ENCODE peak calls at places on chromosomes 7 and 10, in seven cellular contexts. One of them, this sample, is unnamed.

GRCh38 chr10:24299587-24300258 is 90.8 kb downstream of the KIAA1217 start:
- DNase-seq in fibroblast of the aortic adventitia: peak
- DNase-seq in fibroblast of villous mesenchyme: no peak
- DNase-seq in lung: no peak
- DNase-seq in colonic mucosa: no peak
- DNase-seq in GM13977: no peak
- DNase-seq in cardiac muscle cell: peak
- DNase-seq in this sample: no peak

GRCh38 chr10:34076443-34076842 is 738.7 kb downstream of the PARD3 start:
- DNase-seq in lung: no peak
- DNase-seq in cardiac muscle cell: no peak
- DNase-seq in colonic mucosa: no peak
- DNase-seq in fibroblast of the aortic adventitia: no peak
- DNase-seq in GM13977: no peak
- DNase-seq in fibroblast of villous mesenchyme: no peak
- DNase-seq in this sample: no peak

GRCh38 chr7:44463169-44463808 is 27.2 kb downstream of the NUDCD3 start:
- DNase-seq in lung: no peak
- DNase-seq in colonic mucosa: no peak
- DNase-seq in GM13977: no peak
- DNase-seq in fibroblast of villous mesenchyme: no peak
- DNase-seq in fibroblast of the aortic adventitia: peak
- DNase-seq in cardiac muscle cell: peak
- DNase-seq in this sample: no peak

GRCh38 chr10:5629789-5630436 is 36.5 kb downstream of the ASB13 start:
- DNase-seq in fibroblast of the aortic adventitia: peak
- DNase-seq in lung: peak
- DNase-seq in GM13977: peak
- DNase-seq in colonic mucosa: peak
- DNase-seq in cardiac muscle cell: peak
- DNase-seq in fibroblast of villous mesenchyme: peak
- DNase-seq in this sample: no peak

GRCh38 chr7:36128448-36129047 is 24.5 kb upstream of the EEPD1 start:
- DNase-seq in GM13977: no peak
- DNase-seq in fibroblast of the aortic adventitia: peak
- DNase-seq in lung: peak
- DNase-seq in cardiac muscle cell: peak
- DNase-seq in fibroblast of villous mesenchyme: peak
- DNase-seq in colonic mucosa: peak
- DNase-seq in this sample: no peak

GRCh38 chr10:33801705-33802104 is 467.2 kb upstream of the NRP1 start:
- DNase-seq in fibroblast of villous mesenchyme: no peak
- DNase-seq in cardiac muscle cell: no peak
- DNase-seq in GM13977: no peak
- DNase-seq in fibroblast of the aortic adventitia: no peak
- DNase-seq in lung: no peak
- DNase-seq in colonic mucosa: no peak
- DNase-seq in this sample: no peak

GRCh38 chr7:123748171-123748733 is 551 bp downstream of the WASL start:
- DNase-seq in GM13977: peak
- DNase-seq in cardiac muscle cell: peak
- DNase-seq in fibroblast of villous mesenchyme: peak
- DNase-seq in fibroblast of the aortic adventitia: peak
- DNase-seq in colonic mucosa: peak
- DNase-seq in lung: no peak
- DNase-seq in this sample: peak

GRCh38 chr10:69835233-69835632 is 33.5 kb downstream of the COL13A1 start:
- DNase-seq in colonic mucosa: no peak
- DNase-seq in lung: no peak
- DNase-seq in fibroblast of villous mesenchyme: no peak
- DNase-seq in fibroblast of the aortic adventitia: no peak
- DNase-seq in cardiac muscle cell: no peak
- DNase-seq in GM13977: no peak
- DNase-seq in this sample: no peak

GRCh38 chr10:55550241-55550640 is 749.2 kb upstream of the PCDH15 start:
- DNase-seq in fibroblast of villous mesenchyme: no peak
- DNase-seq in fibroblast of the aortic adventitia: no peak
- DNase-seq in lung: no peak
- DNase-seq in colonic mucosa: no peak
- DNase-seq in cardiac muscle cell: peak
- DNase-seq in GM13977: no peak
- DNase-seq in this sample: no peak

GRCh38 chr10:47346572-47347302 is 1.4 kb upstream of the RBP3 start:
- DNase-seq in cardiac muscle cell: no peak
- DNase-seq in fibroblast of villous mesenchyme: peak
- DNase-seq in GM13977: no peak
- DNase-seq in fibroblast of the aortic adventitia: no peak
- DNase-seq in colonic mucosa: peak
- DNase-seq in lung: peak
- DNase-seq in this sample: no peak

GRCh38 chr10:121510201-121510771 is 88.0 kb downstream of the FGFR2 start:
- DNase-seq in lung: no peak
- DNase-seq in fibroblast of the aortic adventitia: no peak
- DNase-seq in colonic mucosa: no peak
- DNase-seq in fibroblast of villous mesenchyme: no peak
- DNase-seq in cardiac muscle cell: no peak
- DNase-seq in GM13977: no peak
- DNase-seq in this sample: no peak

GRCh38 chr10:21530616-21531015 is 3.4 kb upstream of the MLLT10 start:
- DNase-seq in fibroblast of the aortic adventitia: no peak
- DNase-seq in fibroblast of villous mesenchyme: no peak
- DNase-seq in colonic mucosa: no peak
- DNase-seq in lung: no peak
- DNase-seq in GM13977: no peak
- DNase-seq in cardiac muscle cell: no peak
- DNase-seq in this sample: no peak

GRCh38 chr7:2029211-2029905 is 203.4 kb downstream of the MAD1L1 start:
- DNase-seq in fibroblast of the aortic adventitia: no peak
- DNase-seq in GM13977: no peak
- DNase-seq in fibroblast of villous mesenchyme: no peak
- DNase-seq in lung: no peak
- DNase-seq in cardiac muscle cell: no peak
- DNase-seq in colonic mucosa: no peak
- DNase-seq in this sample: no peak

GRCh38 chr7:107661865-107662379 is 1.3 kb downstream of the SLC26A4 start:
- DNase-seq in GM13977: peak
- DNase-seq in colonic mucosa: no peak
- DNase-seq in lung: no peak
- DNase-seq in cardiac muscle cell: no peak
- DNase-seq in fibroblast of villous mesenchyme: no peak
- DNase-seq in fibroblast of the aortic adventitia: no peak
- DNase-seq in this sample: no peak
- TF ChIP-seq CTCF in GM13977: no peak
- TF ChIP-seq CTCF in colonic mucosa: no peak
- TF ChIP-seq CTCF in lung: no peak
- TF ChIP-seq CTCF in cardiac muscle cell: no peak
- TF ChIP-seq CTCF in fibroblast of villous mesenchyme: no peak
- TF ChIP-seq CTCF in fibroblast of the aortic adventitia: no peak
- TF ChIP-seq CTCF in this sample: peak

GRCh38 chr7:92156976-92157375 is 22.0 kb downstream of the LRRD1 start:
- DNase-seq in fibroblast of villous mesenchyme: peak
- DNase-seq in fibroblast of the aortic adventitia: peak
- DNase-seq in cardiac muscle cell: no peak
- DNase-seq in GM13977: no peak
- DNase-seq in colonic mucosa: no peak
- DNase-seq in lung: no peak
- DNase-seq in this sample: no peak

GRCh38 chr7:92149736-92150239 is 15.5 kb upstream of the CYP51A1 start:
- DNase-seq in lung: no peak
- DNase-seq in cardiac muscle cell: no peak
- DNase-seq in colonic mucosa: no peak
- DNase-seq in fibroblast of the aortic adventitia: no peak
- DNase-seq in GM13977: no peak
- DNase-seq in fibroblast of villous mesenchyme: no peak
- DNase-seq in this sample: no peak

GRCh38 chr7:92158660-92159575 is 20.0 kb downstream of the LRRD1 start:
- DNase-seq in GM13977: no peak
- DNase-seq in lung: no peak
- DNase-seq in fibroblast of the aortic adventitia: peak
- DNase-seq in fibroblast of villous mesenchyme: peak
- DNase-seq in colonic mucosa: no peak
- DNase-seq in cardiac muscle cell: peak
- DNase-seq in this sample: no peak

DNA sequence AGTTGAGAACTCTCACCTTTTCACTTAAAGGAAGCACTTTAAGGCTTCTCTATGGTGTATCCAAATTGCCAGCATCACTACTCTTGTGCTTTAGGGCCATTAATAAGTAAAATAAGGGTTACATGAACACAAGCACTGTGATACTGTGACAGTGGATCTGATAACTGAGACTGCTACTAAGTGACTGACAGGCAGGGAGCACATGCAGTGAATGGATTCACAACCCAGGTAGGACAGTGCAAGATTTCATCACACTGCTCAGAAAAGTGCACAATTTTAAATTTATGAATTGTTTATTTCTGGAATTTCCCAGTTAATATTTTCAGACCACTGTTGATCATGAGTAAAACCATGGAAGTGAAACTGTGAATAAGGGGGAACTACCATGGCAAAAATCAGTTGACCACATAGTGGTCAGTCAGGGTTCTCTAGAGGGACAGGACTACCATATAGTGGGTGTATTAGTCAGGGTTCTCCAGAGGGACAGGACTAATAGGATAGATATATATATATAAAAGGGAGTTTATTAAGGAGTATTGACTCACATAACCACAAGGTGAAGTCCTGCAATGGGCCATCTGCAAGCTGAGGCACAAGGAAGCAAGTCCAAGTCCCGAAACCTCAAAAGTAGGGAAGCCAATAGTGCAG is 21.0 kb upstream of the CYP51A1 start:
- DNase-seq in colonic mucosa: no peak
- DNase-seq in cardiac muscle cell: no peak
- DNase-seq in GM13977: no peak
- DNase-seq in lung: no peak
- DNase-seq in fibroblast of the aortic adventitia: no peak
- DNase-seq in fibroblast of villous mesenchyme: no peak
- DNase-seq in this sample: no peak
- TF ChIP-seq CTCF in colonic mucosa: no peak
- TF ChIP-seq CTCF in cardiac muscle cell: no peak
- TF ChIP-seq CTCF in GM13977: no peak
- TF ChIP-seq CTCF in lung: no peak
- TF ChIP-seq CTCF in fibroblast of the aortic adventitia: no peak
- TF ChIP-seq CTCF in fibroblast of villous mesenchyme: no peak
- TF ChIP-seq CTCF in this sample: no peak

GRCh38 chr7:48099781-48100180 is 10.7 kb downstream of the UPP1 start:
- DNase-seq in GM13977: no peak
- DNase-seq in lung: no peak
- DNase-seq in fibroblast of the aortic adventitia: no peak
- DNase-seq in colonic mucosa: no peak
- DNase-seq in fibroblast of villous mesenchyme: no peak
- DNase-seq in cardiac muscle cell: no peak
- DNase-seq in this sample: peak

GRCh38 chr7:48105045-48105444 is 16.0 kb downstream of the UPP1 start:
- DNase-seq in colonic mucosa: no peak
- DNase-seq in GM13977: no peak
- DNase-seq in cardiac muscle cell: no peak
- DNase-seq in fibroblast of villous mesenchyme: no peak
- DNase-seq in fibroblast of the aortic adventitia: no peak
- DNase-seq in lung: no peak
- DNase-seq in this sample: peak

GRCh38 chr7:48101352-48101751 is 12.3 kb downstream of the UPP1 start:
- DNase-seq in GM13977: no peak
- DNase-seq in cardiac muscle cell: no peak
- DNase-seq in colonic mucosa: no peak
- DNase-seq in fibroblast of the aortic adventitia: no peak
- DNase-seq in fibroblast of villous mesenchyme: no peak
- DNase-seq in lung: no peak
- DNase-seq in this sample: peak

GRCh38 chr7:48102530-48102929 is 13.5 kb downstream of the UPP1 start:
- DNase-seq in colonic mucosa: no peak
- DNase-seq in fibroblast of the aortic adventitia: no peak
- DNase-seq in fibroblast of villous mesenchyme: no peak
- DNase-seq in GM13977: no peak
- DNase-seq in lung: no peak
- DNase-seq in cardiac muscle cell: no peak
- DNase-seq in this sample: peak

GRCh38 chr7:48101880-48102448 is 12.9 kb downstream of the UPP1 start:
- DNase-seq in cardiac muscle cell: no peak
- DNase-seq in fibroblast of the aortic adventitia: no peak
- DNase-seq in colonic mucosa: no peak
- DNase-seq in fibroblast of villous mesenchyme: no peak
- DNase-seq in lung: no peak
- DNase-seq in GM13977: no peak
- DNase-seq in this sample: peak
- TF ChIP-seq CTCF in cardiac muscle cell: peak
- TF ChIP-seq CTCF in fibroblast of the aortic adventitia: peak
- TF ChIP-seq CTCF in colonic mucosa: peak
- TF ChIP-seq CTCF in fibroblast of villous mesenchyme: peak
- TF ChIP-seq CTCF in lung: no peak
- TF ChIP-seq CTCF in GM13977: peak
- TF ChIP-seq CTCF in this sample: peak

GRCh38 chr10:76035010-76035727 is 603.7 kb downstream of the LRMDA start:
- DNase-seq in fibroblast of the aortic adventitia: no peak
- DNase-seq in colonic mucosa: no peak
- DNase-seq in lung: no peak
- DNase-seq in cardiac muscle cell: no peak
- DNase-seq in GM13977: no peak
- DNase-seq in fibroblast of villous mesenchyme: no peak
- DNase-seq in this sample: no peak

GRCh38 chr10:76031769-76032441 is 600.5 kb downstream of the LRMDA start:
- DNase-seq in fibroblast of villous mesenchyme: no peak
- DNase-seq in cardiac muscle cell: no peak
- DNase-seq in lung: no peak
- DNase-seq in GM13977: no peak
- DNase-seq in fibroblast of the aortic adventitia: no peak
- DNase-seq in colonic mucosa: no peak
- DNase-seq in this sample: no peak

GRCh38 chr10:76032442-76033039 is 601.1 kb downstream of the LRMDA start:
- DNase-seq in fibroblast of villous mesenchyme: no peak
- DNase-seq in GM13977: no peak
- DNase-seq in fibroblast of the aortic adventitia: no peak
- DNase-seq in colonic mucosa: no peak
- DNase-seq in lung: no peak
- DNase-seq in cardiac muscle cell: no peak
- DNase-seq in this sample: no peak

GRCh38 chr10:76034236-76035009 is 603.0 kb downstream of the LRMDA start:
- DNase-seq in fibroblast of villous mesenchyme: no peak
- DNase-seq in cardiac muscle cell: no peak
- DNase-seq in fibroblast of the aortic adventitia: no peak
- DNase-seq in GM13977: no peak
- DNase-seq in colonic mucosa: no peak
- DNase-seq in lung: no peak
- DNase-seq in this sample: no peak

DNA sequence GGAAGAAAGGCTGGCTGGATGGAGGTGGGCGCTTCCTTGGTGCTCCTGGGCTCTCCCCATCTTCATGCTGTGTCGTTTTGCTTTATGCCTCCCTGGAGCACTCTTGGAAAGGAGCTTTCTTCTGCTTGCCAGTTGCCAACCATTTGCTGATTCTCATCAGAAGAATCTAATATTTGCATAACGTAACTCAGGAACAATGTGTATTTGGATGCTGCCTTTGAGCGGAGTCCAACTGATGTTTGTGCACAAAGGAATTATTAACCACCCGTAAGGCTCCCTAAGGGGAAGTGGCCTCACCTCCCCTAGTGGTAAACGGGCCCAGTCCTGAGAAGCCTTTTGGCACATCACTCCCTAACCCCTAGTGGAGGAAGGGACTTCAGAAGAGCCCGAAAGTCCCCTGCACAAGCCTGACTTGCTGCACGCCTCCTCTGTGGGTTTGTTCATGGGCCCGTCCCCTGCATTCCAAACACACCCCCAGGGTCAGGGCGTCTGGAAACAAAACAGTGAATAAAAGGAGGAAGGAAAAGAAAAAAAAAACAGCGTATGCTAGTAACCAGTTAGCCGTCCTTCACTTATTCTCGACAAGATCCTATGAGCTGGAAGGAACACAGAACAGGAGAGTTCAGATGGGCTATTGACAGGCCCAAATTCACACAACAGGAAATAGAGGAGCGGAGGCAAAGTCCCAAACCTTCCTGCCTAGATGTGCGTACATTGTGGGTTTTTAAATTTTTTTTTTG is 602.2 kb downstream of the LRMDA start:
- DNase-seq in fibroblast of villous mesenchyme: peak
- DNase-seq in lung: peak
- DNase-seq in GM13977: no peak
- DNase-seq in cardiac muscle cell: no peak
- DNase-seq in colonic mucosa: no peak
- DNase-seq in fibroblast of the aortic adventitia: peak
- DNase-seq in this sample: no peak
- TF ChIP-seq CTCF in fibroblast of villous mesenchyme: no peak
- TF ChIP-seq CTCF in lung: no peak
- TF ChIP-seq CTCF in GM13977: no peak
- TF ChIP-seq CTCF in cardiac muscle cell: no peak
- TF ChIP-seq CTCF in colonic mucosa: no peak
- TF ChIP-seq CTCF in fibroblast of the aortic adventitia: no peak
- TF ChIP-seq CTCF in this sample: no peak

This sample was measured in osteocyte.